ENCODE peak calls at places on chromosomes 13 and 19, in seven cellular contexts. J is breast epithelium, Q is heart right ventricle, V is small intestine, O is neural progenitor cell, X is endodermal cell, R is PC-9. M is an unnamed sample. For H3K4me1, the result is how much of the 10 kb centered on the place peaks cover.

GRCh38 chr19:53881482-53882390 is at the start of gene PRKCG:
- DNase-seq in V (peak), R (peak), Q (peak), J (no peak), O (peak), X (peak), M (peak)

GRCh38 chr19:35712910-35713845 is 4.6 kb upstream of the KMT2B start:
- DNase-seq in O (no peak), V (no peak), R (no peak), J (no peak), X (no peak), Q (no peak), M (no peak)

GRCh38 chr13:78024996-78025395 is 106.4 kb upstream of the EDNRB start:
- DNase-seq in R (no peak), J (no peak), V (no peak), O (no peak), Q (no peak), X (no peak), M (no peak)

GRCh38 chr19:17380426-17381138 is 3.4 kb upstream of the PLVAP start:
- DNase-seq in X (no peak), J (no peak), R (no peak), V (no peak), Q (no peak), O (no peak), M (no peak)

GRCh38 chr13:22915442-22916082 is 265.2 kb upstream of the SGCG start:
- DNase-seq in Q (peak), R (no peak), V (peak), O (peak), X (peak), J (no peak), M (peak)

GRCh38 chr19:29680937-29681336 is 15.7 kb downstream of the PLEKHF1 start:
- DNase-seq in X (no peak), R (no peak), V (no peak), J (no peak), Q (no peak), O (no peak), M (no peak)

GRCh38 chr13:32237681-32238080 is 77.5 kb downstream of the ZAR1L start:
- DNase-seq in R (no peak), O (no peak), J (no peak), V (no peak), Q (no peak), X (no peak), M (no peak)

GRCh38 chr13:23654111-23655110 is 84.2 kb downstream of the TNFRSF19 start:
- DNase-seq in R (no peak), O (no peak), J (peak), X (no peak), V (no peak), Q (peak), M (no peak)

GRCh38 chr13:76723551-76724232 is 162.5 kb downstream of the KCTD12 start:
- DNase-seq in X (peak), J (no peak), Q (no peak), O (peak), R (no peak), V (no peak), M (peak)

GRCh38 chr19:47445937-47446402 is 25.7 kb downstream of the SLC8A2 start:
- DNase-seq in O (peak), V (no peak), R (peak), X (peak), Q (no peak), J (no peak), M (peak)

GRCh38 chr13:112626124-112626523 is 38.2 kb upstream of the TUBGCP3 start:
- DNase-seq in X (no peak), R (no peak), J (no peak), Q (no peak), V (no peak), O (no peak), M (no peak)

GRCh38 chr13:102402292-102402691 is 444 bp upstream of the FGF14 start:
- DNase-seq in Q (peak), X (peak), V (no peak), O (peak), J (no peak), R (no peak), M (no peak)

GRCh38 chr19:21569497-21569870 is 64.1 kb downstream of the ZNF429 start:
- DNase-seq in R (peak), O (no peak), V (no peak), X (no peak), J (peak), Q (peak), M (peak)

GRCh38 chr13:37383856-37384255 is 214.7 kb downstream of the POSTN start:
- DNase-seq in V (no peak), J (no peak), X (no peak), R (no peak), Q (no peak), O (no peak), M (no peak)

GRCh38 chr13:50691682-50692263 is 151.7 kb downstream of the DLEU7 start:
- DNase-seq in X (no peak), V (no peak), O (no peak), J (no peak), Q (no peak), R (no peak), M (no peak)

GRCh38 chr19:5057860-5058259 is 88.9 kb downstream of the KDM4B start:
- DNase-seq in O (peak), Q (no peak), V (no peak), X (peak), R (no peak), J (no peak), M (no peak)

GRCh38 chr19:11380653-11381534 is 3.2 kb downstream of the EPOR start:
- DNase-seq in V (peak), Q (peak), R (peak), J (peak), O (peak), X (peak), M (peak)

GRCh38 chr13:35630551-35631275 is 154.2 kb upstream of the MAB21L1 start:
- DNase-seq in X (peak), J (no peak), Q (no peak), V (peak), R (no peak), O (peak), M (no peak)

GRCh38 chr19:3979289-3979673 is 6.0 kb downstream of the EEF2 start:
- DNase-seq in O (no peak), R (no peak), V (no peak), X (no peak), J (peak), Q (no peak), M (no peak)

GRCh38 chr19:5186293-5187050 is 154.1 kb downstream of the PTPRS start:
- DNase-seq in R (no peak), J (no peak), Q (no peak), V (no peak), X (no peak), O (no peak), M (no peak)

GRCh38 chr19:39858541-39858940 is 12.4 kb upstream of the FBL start:
- DNase-seq in O (peak), R (no peak), Q (no peak), V (peak), J (no peak), X (peak), M (no peak)

GRCh38 chr13:66972659-66973058 is 257.5 kb downstream of the PCDH9 start:
- DNase-seq in J (no peak), X (no peak), R (no peak), Q (no peak), O (no peak), V (no peak), M (no peak)

GRCh38 chr19:5624154-5624663 is 1.3 kb downstream of the SAFB start:
- DNase-seq in X (peak), O (peak), Q (peak), V (peak), J (peak), R (peak), M (peak)

GRCh38 chr19:15452111-15453047 is 2.6 kb upstream of the WIZ start:
- DNase-seq in O (peak), Q (peak), R (peak), X (peak), V (peak), J (peak), M (peak)

GRCh38 chr19:8163781-8164180 is 14.4 kb upstream of the FBN3 start:
- DNase-seq in J (no peak), X (peak), R (no peak), V (no peak), O (no peak), Q (no peak), M (no peak)

GRCh38 chr13:33123066-33123940 is 107.1 kb downstream of the KL start:
- DNase-seq in O (no peak), R (no peak), J (no peak), V (no peak), Q (peak), X (no peak), M (no peak)

GRCh38 chr19:17352608-17353280 is 15.4 kb downstream of the GTPBP3 start:
- DNase-seq in J (no peak), Q (no peak), X (no peak), V (no peak), R (no peak), O (no peak), M (no peak)

DNA sequence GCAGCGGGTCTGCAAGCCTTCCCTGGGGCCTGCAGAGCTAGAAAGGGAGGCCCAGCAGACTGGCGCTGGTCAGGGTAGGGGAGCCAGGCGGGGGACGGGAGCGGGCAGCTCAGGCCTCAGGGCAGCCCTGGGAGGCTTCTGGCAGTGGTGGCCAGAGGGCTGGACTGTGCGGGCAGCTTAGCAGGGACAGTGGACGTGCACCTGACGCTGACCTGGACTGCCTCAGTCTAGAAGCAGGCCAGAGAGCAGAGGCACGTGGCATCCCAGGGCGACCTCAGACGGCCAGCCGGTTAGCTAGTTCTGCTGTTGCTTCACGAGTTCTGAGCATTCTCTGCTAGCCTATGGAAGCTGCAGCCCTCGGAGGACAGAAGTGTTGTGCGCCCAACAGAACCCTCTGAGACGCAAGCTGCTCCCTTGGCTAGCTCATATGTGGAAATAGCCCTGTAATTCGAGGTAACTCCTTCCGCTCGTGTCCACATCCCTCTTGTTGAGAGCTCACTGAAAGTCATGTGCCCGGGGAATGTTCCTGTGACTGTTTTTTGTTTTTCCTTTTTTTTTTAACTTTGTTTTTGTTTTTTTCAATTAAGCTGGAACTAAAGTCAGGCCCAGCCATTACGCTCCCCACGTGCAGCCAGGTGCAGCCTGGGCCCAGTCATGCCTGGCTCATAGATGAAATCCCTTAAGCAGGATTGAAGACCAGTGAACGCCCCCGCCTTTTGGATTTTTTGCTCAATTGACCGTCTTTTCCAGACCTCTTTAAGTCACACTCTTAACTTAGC is 1.9 kb upstream of the FAM174C start:
- DNase-seq in V (no peak), Q (peak), O (no peak), R (no peak), X (no peak), J (no peak), M (no peak)
- H3K4me1 ChIP-seq in V (under half), Q (half or more), O (under half), R (under half), X (under half), J (under half), M (half or more)

GRCh38 chr13:27476943-27477681 is 26.7 kb upstream of the MTIF3 start:
- DNase-seq in X (no peak), O (no peak), J (no peak), V (peak), R (peak), Q (no peak), M (peak)
- H3K4me1 ChIP-seq in X (under half), O (under half), J (under half), V (under half), R (under half), Q (under half), M (under half)

DNA sequence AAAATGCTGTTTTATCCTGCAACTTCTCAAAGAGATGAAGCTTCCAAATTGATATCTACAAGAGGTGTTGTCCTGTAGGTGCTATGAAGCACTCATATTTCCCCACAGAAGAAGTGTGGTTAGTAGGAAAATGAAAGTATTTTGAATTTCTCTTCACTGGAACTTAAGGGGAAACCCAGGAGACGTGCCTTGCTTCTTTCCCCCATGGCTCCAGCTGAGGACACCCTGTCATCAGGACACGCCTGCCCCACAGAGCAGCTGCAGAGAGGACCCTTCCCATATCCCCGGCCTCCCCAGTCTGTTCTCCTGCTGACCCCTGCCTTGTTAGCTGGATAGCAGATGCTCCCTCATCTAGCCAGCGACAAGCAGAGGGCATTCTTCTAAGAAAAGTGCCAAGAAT is 371.3 kb downstream of the COG6 start:
- DNase-seq in J (no peak), O (no peak), X (no peak), R (no peak), V (no peak), Q (no peak), M (no peak)
- H3K4me1 ChIP-seq in J (under half), O (under half), X (under half), R (under half), V (under half), Q (under half), M (under half)

GRCh38 chr13:74017301-74018092 is 116.7 kb downstream of the KLF12 start:
- DNase-seq in X (no peak), O (no peak), J (no peak), V (no peak), Q (no peak), R (no peak), M (no peak)

GRCh38 chr13:74024314-74024713 is 109.9 kb downstream of the KLF12 start:
- DNase-seq in X (no peak), O (no peak), V (no peak), Q (no peak), R (no peak), J (no peak), M (no peak)

GRCh38 chr13:74024856-74025255 is 109.3 kb downstream of the KLF12 start:
- DNase-seq in J (no peak), O (no peak), R (no peak), V (peak), Q (no peak), X (no peak), M (no peak)

GRCh38 chr13:74025369-74025768 is 108.8 kb downstream of the KLF12 start:
- DNase-seq in Q (no peak), V (no peak), X (no peak), J (no peak), R (no peak), O (no peak), M (no peak)

GRCh38 chr13:74021507-74021906 is 112.7 kb downstream of the KLF12 start:
- DNase-seq in Q (no peak), V (peak), X (no peak), O (no peak), R (no peak), J (no peak), M (no peak)
- H3K4me1 ChIP-seq in Q (under half), V (under half), X (under half), O (under half), R (under half), J (under half), M (under half)

GRCh38 chr19:13028027-13028426 is 32.8 kb downstream of the NFIX start:
- DNase-seq in O (no peak), V (no peak), X (no peak), J (no peak), Q (no peak), R (no peak), M (no peak)
- H3K4me1 ChIP-seq in O (under half), V (under half), X (under half), J (under half), Q (half or more), R (under half), M (half or more)